ENCODE peak calls at places on chromosomes 11 and 22, in ten cellular contexts. A, E, F, K, D, Z, R, S, Q and G are unnamed samples.

GRCh38 chr11:117824571-117825537 is at the start of gene FXYD2:
- DNase-seq in A (no peak), E (peak; percentile 45), F (no peak), K (no peak), D (no peak), Z (no peak), R (peak; percentile 36), S (peak; percentile 71), Q (no peak), G (no peak)

GRCh38 chr11:12606597-12606996 is 67.6 kb upstream of the TEAD1 start:
- DNase-seq in A (peak; percentile 91), E (no peak), F (peak; percentile 81), K (peak; percentile 76), D (no peak), Z (peak; percentile 58), R (no peak), S (no peak), Q (no peak), G (peak; percentile 79)

GRCh38 chr11:45661417-45662055 is 3.9 kb downstream of the CHST1 start:
- DNase-seq in A (no peak), E (no peak), F (no peak), K (no peak), D (no peak), Z (no peak), R (no peak), S (no peak), Q (no peak), G (no peak)

GRCh38 chr11:64303109-64304031 is 2.0 kb upstream of the ESRRA start:
- DNase-seq in A (no peak), E (no peak), F (no peak), K (no peak), D (no peak), Z (no peak), R (no peak), S (no peak), Q (no peak), G (no peak)

GRCh38 chr11:46345131-46345597 is 2.1 kb upstream of the DGKZ start:
- DNase-seq in A (no peak), E (peak; percentile 32), F (no peak), K (no peak), D (no peak), Z (no peak), R (peak; percentile 43), S (no peak), Q (no peak), G (no peak)

GRCh38 chr11:10413268-10413667 is 41.8 kb upstream of the AMPD3 start:
- DNase-seq in A (no peak), E (peak; percentile 51), F (peak; percentile 11), K (no peak), D (no peak), Z (peak; percentile 36), R (peak; percentile 33), S (no peak), Q (no peak), G (no peak)

GRCh38 chr22:41517172-41518047 is 26.9 kb downstream of the POLR3H start:
- DNase-seq in A (no peak), E (peak; percentile 87), F (peak; percentile 37), K (no peak), D (peak; percentile 41), Z (peak; percentile 34), R (peak; percentile 81), S (peak; percentile 89), Q (no peak), G (peak; percentile 82)

GRCh38 chr22:29715240-29715639 is 4.6 kb upstream of the CABP7 start:
- DNase-seq in A (no peak), E (no peak), F (no peak), K (no peak), D (no peak), Z (no peak), R (no peak), S (no peak), Q (no peak), G (no peak)

GRCh38 chr22:49827307-49827852 is 293 bp downstream of the BRD1 start:
- DNase-seq in A (peak; percentile 40), E (no peak), F (no peak), K (no peak), D (no peak), Z (no peak), R (no peak), S (no peak), Q (no peak), G (no peak)

GRCh38 chr11:129866328-129866727 is 29.1 kb downstream of the NFRKB start:
- DNase-seq in A (no peak), E (no peak), F (no peak), K (no peak), D (no peak), Z (no peak), R (no peak), S (no peak), Q (no peak), G (no peak)

GRCh38 chr11:90321018-90321417 is 98.2 kb upstream of the CHORDC1 start:
- DNase-seq in A (no peak), E (no peak), F (no peak), K (no peak), D (no peak), Z (no peak), R (no peak), S (no peak), Q (no peak), G (no peak)

GRCh38 chr11:93791493-93791892 is 7.4 kb downstream of the MED17 start:
- DNase-seq in A (no peak), E (no peak), F (no peak), K (no peak), D (no peak), Z (no peak), R (no peak), S (no peak), Q (no peak), G (no peak)

GRCh38 chr11:25733777-25734176 is 598.2 kb upstream of the ANO3 start:
- DNase-seq in A (no peak), E (no peak), F (no peak), K (no peak), D (no peak), Z (no peak), R (no peak), S (no peak), Q (no peak), G (no peak)

GRCh38 chr11:100619484-100619883 is 67.6 kb upstream of the ARHGAP42 start:
- DNase-seq in A (peak; percentile 56), E (no peak), F (no peak), K (no peak), D (no peak), Z (peak; percentile 53), R (no peak), S (no peak), Q (no peak), G (peak; percentile 38)

GRCh38 chr22:45320326-45320976 is 10.7 kb downstream of the FAM118A start:
- DNase-seq in A (no peak), E (no peak), F (no peak), K (no peak), D (no peak), Z (no peak), R (no peak), S (peak; percentile 83), Q (no peak), G (no peak)

GRCh38 chr22:45323695-45324094 is 14.0 kb downstream of the FAM118A start:
- DNase-seq in A (no peak), E (no peak), F (no peak), K (no peak), D (no peak), Z (no peak), R (no peak), S (no peak), Q (no peak), G (no peak)

GRCh38 chr22:45324186-45324775 is 14.5 kb downstream of the FAM118A start:
- DNase-seq in A (no peak), E (no peak), F (no peak), K (no peak), D (no peak), Z (no peak), R (no peak), S (no peak), Q (no peak), G (no peak)

GRCh38 chr22:45322873-45323525 is 13.3 kb downstream of the FAM118A start:
- DNase-seq in A (no peak), E (no peak), F (no peak), K (no peak), D (no peak), Z (no peak), R (no peak), S (no peak), Q (no peak), G (no peak)

GRCh38 chr22:45321827-45322226 is 12.1 kb downstream of the FAM118A start:
- DNase-seq in A (no peak), E (no peak), F (no peak), K (no peak), D (no peak), Z (no peak), R (no peak), S (no peak), Q (no peak), G (no peak)
- TF ChIP-seq CTCF in A (no peak), E (no peak), F (no peak), K (no peak), D (no peak), Z (no peak), R (no peak), S (no peak), Q (no peak), G (no peak)

GRCh38 chr11:57779275-57779674 is 17.7 kb downstream of the CTNND1 start:
- DNase-seq in A (peak; percentile 78), E (no peak), F (peak; percentile 54), K (peak; percentile 30), D (no peak), Z (peak; percentile 45), R (no peak), S (no peak), Q (no peak), G (no peak)
- TF ChIP-seq CTCF in A (no peak), E (no peak), F (peak; percentile 20), K (no peak), D (no peak), Z (peak; percentile 40), R (no peak), S (no peak), Q (no peak), G (peak; percentile 9)

GRCh38 chr11:120715239-120715638 is 203.7 kb downstream of the GRIK4 start:
- DNase-seq in A (no peak), E (no peak), F (no peak), K (no peak), D (no peak), Z (no peak), R (no peak), S (no peak), Q (no peak), G (no peak)
- TF ChIP-seq CTCF in A (peak; percentile 66), E (no peak), F (peak; percentile 63), K (peak; percentile 60), D (no peak), Z (peak; percentile 72), R (no peak), S (no peak), Q (peak; percentile 29), G (peak; percentile 55)

DNA sequence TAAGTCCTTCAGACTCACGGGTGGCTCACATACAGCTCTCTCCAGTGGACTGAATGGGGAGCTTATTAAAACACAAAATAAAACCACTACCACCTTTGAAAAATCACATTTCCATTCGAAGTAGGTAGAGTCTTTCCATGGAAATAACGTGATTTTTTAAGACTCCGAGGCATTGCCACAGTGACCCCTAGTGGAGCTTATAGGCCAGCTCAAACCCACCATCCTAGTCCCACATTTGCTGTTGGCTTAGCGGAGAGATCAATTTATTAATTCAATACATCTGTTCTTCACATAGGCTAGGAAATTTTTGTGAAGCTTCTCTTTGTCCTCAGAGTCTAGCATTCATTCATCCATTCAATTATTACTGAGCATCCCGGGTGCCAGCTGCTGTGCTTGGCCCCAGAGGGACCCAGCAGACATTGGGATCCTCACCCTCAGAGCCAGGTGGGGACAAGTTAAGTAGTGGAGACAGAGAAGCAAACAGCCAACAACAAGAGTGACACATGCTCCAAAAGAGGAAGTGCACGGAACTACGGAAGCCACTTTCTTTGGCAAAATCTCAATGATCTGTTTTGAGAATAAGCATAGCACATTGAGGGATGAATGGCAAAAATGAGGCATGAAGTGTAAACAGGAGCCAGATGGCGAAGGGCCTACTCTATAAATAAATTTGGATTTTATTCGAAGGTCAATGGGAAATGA is 10.2 kb upstream of the P4HA3 start:
- DNase-seq in A (peak; percentile 69), E (peak; percentile 30), F (no peak), K (no peak), D (no peak), Z (peak; percentile 49), R (no peak), S (peak; percentile 77), Q (no peak), G (peak; percentile 73)
- TF ChIP-seq CTCF in A (peak; percentile 66), E (peak; percentile 24), F (peak; percentile 86), K (peak; percentile 48), D (no peak), Z (peak; percentile 84), R (peak; percentile 45), S (no peak), Q (no peak), G (peak; percentile 56)